ENCODE peak calls at places on chromosome 13, in ten cellular contexts. V is tibial artery; A is amygdala; Y is GM10248; G is RWPE1; L is body of pancreas; H is dorsolateral prefrontal cortex; U is stimulated activated CD4-positive, alpha-beta T cell treated with anti-CD3 and anti-CD28 coated beads, Interleukin-12 subunit alpha, Interleukin-12 subunit beta, amount 100 ng/mL, for 24 hours; E is T follicular helper cell; D is EL. S is an unnamed sample.

GRCh38 chr13:40764587-40765403 is 6.2 kb downstream of the MRPS31 start:
- DNase-seq in Y (no peak), E (no peak), G (no peak), D (no peak), A (no peak), V (no peak), L (peak; percentile 69), U (no peak), H (no peak), S (no peak)

GRCh38 chr13:99812611-99813010 is 159.0 kb downstream of the ZIC5 start:
- DNase-seq in Y (no peak), E (no peak), A (no peak), H (no peak), G (peak; percentile 17), V (no peak), U (no peak), D (peak; percentile 96), L (peak; percentile 19), S (no peak)

GRCh38 chr13:44768233-44768632 is 192.1 kb upstream of the TSC22D1 start:
- DNase-seq in H (no peak), L (no peak), A (no peak), E (no peak), U (no peak), Y (peak; percentile 26), V (no peak), D (no peak), G (no peak), S (no peak)

GRCh38 chr13:45341799-45342584 is 1.0 kb upstream of the TPT1 start:
- DNase-seq in E (no peak), G (no peak), A (no peak), H (no peak), D (peak; percentile 26), V (peak; percentile 86), Y (no peak), L (peak; percentile 55), U (no peak), S (no peak)

GRCh38 chr13:33285420-33286124 is at the start of gene STARD13:
- DNase-seq in A (peak; percentile 95), E (no peak), G (peak; percentile 94), L (peak; percentile 93), U (no peak), D (peak; percentile 99), Y (peak; percentile 47), H (peak; percentile 95), V (peak; percentile 98), S (peak; percentile 97)

GRCh38 chr13:23547000-23547590 is 23.1 kb upstream of the TNFRSF19 start:
- DNase-seq in D (peak; percentile 32), H (no peak), U (no peak), V (peak; percentile 66), G (no peak), L (peak; percentile 26), E (no peak), A (no peak), Y (no peak), S (peak; percentile 69)

GRCh38 chr13:97492257-97492656 is 58.3 kb downstream of the RAP2A start:
- DNase-seq in A (no peak), G (peak; percentile 6), V (no peak), L (no peak), H (no peak), Y (no peak), U (no peak), D (no peak), E (no peak), S (no peak)

GRCh38 chr13:50365683-50366391 is 350.6 kb downstream of the KCNRG start:
- DNase-seq in V (no peak), U (peak; percentile 18), L (peak; percentile 52), D (peak; percentile 30), G (peak; percentile 55), E (peak; percentile 15), A (no peak), H (no peak), Y (no peak), S (no peak)

GRCh38 chr13:101398920-101399319 is 17.4 kb downstream of the NALCN start:
- DNase-seq in U (no peak), Y (no peak), A (no peak), L (no peak), D (peak; percentile 76), V (no peak), E (no peak), G (no peak), H (no peak), S (no peak)

GRCh38 chr13:62046512-62046911 is 630.9 kb upstream of the PCDH20 start:
- DNase-seq in V (no peak), U (no peak), Y (no peak), L (no peak), D (no peak), A (no peak), G (no peak), H (no peak), E (no peak), S (no peak)

GRCh38 chr13:113806104-113806471 is 47.1 kb downstream of the TMEM255B start:
- DNase-seq in V (no peak), Y (no peak), A (no peak), D (no peak), H (no peak), G (no peak), E (no peak), L (no peak), U (no peak), S (no peak)